ENCODE peak calls at places on chromosomes 1 and 21, in seven cellular contexts. W, L, C, F, K, P and J are unnamed samples.

GRCh38 chr1:175865041-175865766 is 121.8 kb upstream of the TNR start:
- DNase-seq in W (no peak), F (no peak), C (no peak), L (no peak), P (no peak), K (no peak), J (peak; percentile 54)

GRCh38 chr1:187689137-187689536 is 860.4 kb downstream of the PLA2G4A start:
- DNase-seq in K (no peak), C (peak; percentile 74), L (no peak), F (no peak), W (no peak), P (peak; percentile 90), J (no peak)

GRCh38 chr1:204464701-204465100 is 29.9 kb downstream of the PIK3C2B start:
- DNase-seq in C (no peak), P (peak; percentile 24), K (no peak), L (no peak), F (no peak), W (no peak), J (no peak)

GRCh38 chr1:246794261-246795093 is 70.3 kb downstream of the SCCPDH start:
- DNase-seq in C (no peak), W (no peak), K (no peak), P (peak; percentile 18), F (peak; percentile 45), L (no peak), J (no peak)

GRCh38 chr1:223482766-223483165 is 89.6 kb downstream of the CCDC185 start:
- DNase-seq in C (no peak), P (no peak), K (no peak), L (no peak), F (no peak), W (no peak), J (no peak)

GRCh38 chr1:156143765-156144489 is 9.5 kb upstream of the SEMA4A start:
- DNase-seq in P (no peak), C (no peak), L (no peak), W (no peak), K (no peak), F (no peak), J (no peak)

GRCh38 chr1:228732426-228732825 is 2.9 kb upstream of the RHOU start:
- DNase-seq in C (no peak), F (no peak), P (no peak), L (no peak), K (no peak), W (no peak), J (no peak)

GRCh38 chr1:3393024-3393986 is 61.2 kb upstream of the ARHGEF16 start:
- DNase-seq in K (peak; percentile 44), L (no peak), F (no peak), P (peak; percentile 2), W (peak; percentile 65), C (peak; percentile 12), J (peak; percentile 56)

GRCh38 chr1:9767964-9768668 is 55.6 kb downstream of the CLSTN1 start:
- DNase-seq in W (no peak), K (no peak), L (peak; percentile 8), F (no peak), P (no peak), C (no peak), J (no peak)

GRCh38 chr1:210250665-210250997 is 18.0 kb downstream of the SERTAD4 start:
- DNase-seq in W (no peak), F (peak; percentile 72), C (no peak), L (no peak), K (peak; percentile 31), P (peak; percentile 35), J (peak; percentile 63)

GRCh38 chr1:226738421-226738994 is 574 bp downstream of the ITPKB start:
- DNase-seq in F (peak; percentile 43), W (no peak), C (no peak), P (peak; percentile 48), K (peak; percentile 36), L (peak; percentile 55), J (no peak)

GRCh38 chr1:202959276-202959620 is 1.1 kb upstream of the ADIPOR1 start:
- DNase-seq in K (no peak), F (peak; percentile 46), C (peak; percentile 49), W (no peak), P (no peak), L (no peak), J (no peak)

GRCh38 chr1:97050501-97050900 is 328.9 kb downstream of the PTBP2 start:
- DNase-seq in K (no peak), C (peak; percentile 48), P (peak; percentile 76), L (no peak), W (no peak), F (no peak), J (peak; percentile 7)

GRCh38 chr1:223609961-223610360 is 55.5 kb downstream of the CAPN8 start:
- DNase-seq in K (no peak), W (no peak), L (no peak), P (no peak), F (no peak), C (no peak), J (no peak)

GRCh38 chr1:184947497-184948256 is 26.6 kb downstream of the NIBAN1 start:
- DNase-seq in P (no peak), W (no peak), L (no peak), C (no peak), K (no peak), F (no peak), J (no peak)

DNA sequence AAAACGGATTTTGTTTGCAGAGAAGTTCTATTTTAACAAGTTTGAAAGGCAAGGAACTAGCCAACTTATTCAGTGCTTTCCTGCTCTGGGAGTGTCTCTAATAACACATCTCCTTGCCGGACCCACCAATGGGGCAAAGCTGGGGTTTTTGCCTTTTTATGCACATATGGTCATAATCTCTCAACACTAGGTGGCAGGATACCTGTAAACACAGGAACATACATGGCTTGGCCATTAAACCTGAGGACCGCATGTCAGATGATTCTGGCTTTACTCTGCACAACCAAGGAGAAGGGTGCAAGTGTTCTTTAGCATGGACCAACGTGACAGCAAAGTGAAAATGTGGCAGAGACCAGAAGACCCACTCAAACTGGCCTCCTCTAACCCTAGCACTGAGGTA is 4.9 kb downstream of the TMEM9 start:
- DNase-seq in W (no peak), L (no peak), P (peak; percentile 49), K (no peak), F (no peak), C (peak; percentile 13), J (peak; percentile 55)
- TF ChIP-seq CTCF in W (peak; percentile 12), L (no peak), P (peak; percentile 41), K (peak; percentile 63), F (peak; percentile 70), C (peak; percentile 60), J (peak; percentile 69)

GRCh38 chr1:214310010-214310409 is 29.1 kb downstream of the SMYD2 start:
- DNase-seq in W (no peak), P (peak; percentile 49), L (no peak), K (no peak), F (no peak), C (no peak), J (no peak)
- TF ChIP-seq CTCF in W (no peak), P (no peak), L (no peak), K (no peak), F (no peak), C (no peak), J (no peak)

GRCh38 chr1:26787706-26788514 is at the start of gene PIGV:
- DNase-seq in P (peak; percentile 88), W (peak; percentile 87), L (peak; percentile 87), C (peak; percentile 59), K (peak; percentile 90), F (peak; percentile 84), J (peak; percentile 82)
- TF ChIP-seq CTCF in P (no peak), W (no peak), L (no peak), C (peak; percentile 35), K (peak; percentile 28), F (no peak), J (no peak)

DNA sequence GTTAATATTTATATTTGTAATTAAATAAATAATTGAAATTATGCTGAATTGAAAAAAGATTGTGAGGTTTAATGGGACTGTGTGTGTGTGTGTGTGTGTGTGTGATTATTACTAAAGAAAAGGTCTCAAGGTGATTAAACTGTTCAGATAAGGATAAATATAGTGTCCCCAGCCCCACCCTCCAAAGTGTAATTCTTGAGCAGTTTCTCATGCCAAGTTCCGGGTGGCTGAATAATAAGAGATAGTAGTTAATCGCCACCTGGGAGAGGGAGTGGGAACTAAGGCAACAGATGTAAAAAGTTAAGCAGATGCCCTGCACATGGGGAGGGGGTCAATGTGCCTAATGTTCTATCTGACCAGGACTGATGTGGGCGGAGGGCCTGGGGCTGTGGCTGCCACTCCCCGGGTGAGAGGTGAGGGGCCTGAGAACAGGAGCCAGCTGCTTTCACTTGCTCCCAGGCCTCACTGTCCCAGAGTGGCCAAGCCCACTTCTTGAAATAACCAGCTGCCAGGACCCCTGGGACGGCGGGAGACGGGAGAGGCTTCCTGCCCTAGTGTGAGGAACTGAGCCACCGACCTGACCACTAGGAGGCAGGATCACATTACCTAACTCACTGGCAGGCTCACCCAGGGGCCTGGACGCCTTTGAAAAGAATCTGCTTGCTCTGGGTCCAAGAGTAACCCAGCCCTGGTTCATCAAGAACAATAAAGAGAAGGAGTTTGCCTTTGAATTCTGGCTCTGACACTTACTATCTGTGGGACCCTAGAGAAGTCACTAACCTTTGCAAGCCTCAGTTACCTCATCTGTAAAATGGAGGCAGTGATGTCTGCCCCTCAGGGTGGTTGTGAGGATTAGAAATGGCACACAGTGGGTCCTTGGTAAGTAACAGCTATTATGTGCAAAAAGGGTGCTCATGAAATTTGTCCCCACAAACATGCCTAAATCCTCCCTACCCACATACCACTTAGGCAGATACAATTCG is 179.2 kb downstream of the ATG4C start:
- DNase-seq in F (peak; percentile 5), L (no peak), K (peak; percentile 64), W (peak; percentile 12), P (peak; percentile 72), C (peak; percentile 54), J (peak; percentile 16)
- TF ChIP-seq CTCF in F (peak; percentile 57), L (no peak), K (peak; percentile 74), W (peak; percentile 49), P (peak; percentile 74), C (peak; percentile 82), J (peak; percentile 22)

GRCh38 chr21:45289134-45289533 is 1.4 kb upstream of the POFUT2 start:
- DNase-seq in P (no peak), F (no peak), K (no peak), W (no peak), C (no peak), L (no peak), J (no peak)

GRCh38 chr21:45286671-45287437 is 841 bp downstream of the POFUT2 start:
- DNase-seq in L (peak; percentile 5), W (peak; percentile 3), K (peak; percentile 49), F (no peak), P (no peak), C (no peak), J (no peak)

GRCh38 chr21:45289655-45290515 is 2.2 kb upstream of the POFUT2 start:
- DNase-seq in P (no peak), W (peak; percentile 3), K (no peak), F (no peak), C (no peak), L (no peak), J (no peak)

GRCh38 chr21:45288441-45288841 is 746 bp upstream of the POFUT2 start:
- DNase-seq in W (peak; percentile 6), C (no peak), P (no peak), K (no peak), L (no peak), F (no peak), J (peak; percentile 18)

GRCh38 chr21:45287438-45288391 is at the start of gene POFUT2:
- DNase-seq in P (peak; percentile 97), K (peak; percentile 99), L (peak; percentile 100), F (peak; percentile 96), W (peak; percentile 97), C (peak; percentile 92), J (peak; percentile 98)
- TF ChIP-seq CTCF in P (no peak), K (no peak), L (no peak), F (no peak), W (no peak), C (no peak), J (no peak)

GRCh38 chr1:114651893-114652292 is 18.0 kb downstream of the DENND2C start:
- DNase-seq in P (no peak), W (no peak), C (no peak), L (no peak), K (no peak), F (no peak), J (no peak)
- TF ChIP-seq CTCF in P (no peak), W (no peak), C (no peak), L (no peak), K (no peak), F (no peak), J (no peak)